ENCODE peak calls at places on chromosomes 5 and 9, in ten cellular contexts. S, U, V, A, L, M, T, H, D and B are unnamed samples.

GRCh38 chr5:375336-375920 is 53.9 kb downstream of the AHRR start:
- DNase-seq in H (no peak), S (no peak), V (no peak), U (no peak), M (peak), T (no peak), L (no peak), D (no peak), A (no peak), B (peak)

GRCh38 chr9:83512621-83513020 is 25.6 kb downstream of the FRMD3 start:
- DNase-seq in D (no peak), H (no peak), M (no peak), A (no peak), S (no peak), V (no peak), L (no peak), T (no peak), U (no peak), B (no peak)

GRCh38 chr5:116273458-116274242 is 188.8 kb downstream of the COMMD10 start:
- DNase-seq in H (no peak), A (no peak), T (no peak), D (no peak), M (no peak), L (peak), V (no peak), U (no peak), S (no peak), B (no peak)

GRCh38 chr9:92640398-92641091 is 29.4 kb downstream of the IPPK start:
- DNase-seq in T (no peak), M (peak), A (no peak), H (no peak), S (no peak), U (no peak), L (no peak), V (no peak), D (no peak), B (peak)

GRCh38 chr5:159912033-159912800 is 4.1 kb upstream of the ADRA1B start:
- DNase-seq in V (no peak), T (peak), A (no peak), S (no peak), D (peak), H (no peak), U (no peak), M (no peak), L (peak), B (no peak)

GRCh38 chr9:133889498-133890301 is 102.4 kb downstream of the VAV2 start:
- DNase-seq in T (no peak), M (no peak), H (no peak), A (no peak), U (no peak), V (no peak), S (no peak), D (peak), L (peak), B (no peak)

GRCh38 chr5:146291421-146292074 is 47.1 kb upstream of the POU4F3 start:
- DNase-seq in M (no peak), A (no peak), D (peak), U (no peak), S (no peak), V (no peak), H (no peak), L (peak), T (peak), B (no peak)

GRCh38 chr9:20015427-20015931 is 226.6 kb upstream of the SLC24A2 start:
- DNase-seq in S (no peak), D (no peak), M (no peak), H (no peak), U (no peak), A (no peak), T (no peak), L (no peak), V (no peak), B (no peak)

GRCh38 chr5:32443541-32444190 is 874 bp downstream of the ZFR start:
- DNase-seq in U (peak), T (peak), A (peak), S (no peak), H (no peak), V (no peak), L (peak), D (peak), M (peak), B (no peak)

GRCh38 chr5:133407277-133407632 is 205.1 kb downstream of the FSTL4 start:
- DNase-seq in S (no peak), A (no peak), T (no peak), L (no peak), D (no peak), M (no peak), U (no peak), H (no peak), V (no peak), B (no peak)

GRCh38 chr9:110969971-110970381 is 68.3 kb downstream of the LPAR1 start:
- DNase-seq in T (peak), A (no peak), U (no peak), S (no peak), V (no peak), L (peak), D (peak), H (no peak), M (no peak), B (no peak)

GRCh38 chr5:124162782-124163532 is 583.5 kb downstream of the ZNF608 start:
- DNase-seq in U (peak), A (no peak), T (no peak), L (peak), S (no peak), H (peak), D (no peak), M (no peak), V (no peak), B (no peak)

GRCh38 chr9:112059145-112059979 is 115.7 kb downstream of the SUSD1 start:
- DNase-seq in L (peak), U (no peak), M (no peak), H (no peak), D (peak), V (no peak), S (no peak), A (no peak), T (peak), B (no peak)

GRCh38 chr5:150320048-150320555 is 17.4 kb upstream of the ARSI start:
- DNase-seq in V (no peak), D (peak), U (no peak), T (peak), L (peak), A (peak), S (peak), H (peak), M (no peak), B (peak)

GRCh38 chr9:134026981-134027380 is 1.7 kb downstream of the BRD3OS start:
- DNase-seq in H (no peak), S (no peak), D (no peak), T (no peak), L (no peak), V (no peak), A (no peak), M (no peak), U (no peak), B (no peak)

GRCh38 chr5:75054110-75054930 is 2.0 kb upstream of the GCNT4 start:
- DNase-seq in H (peak), A (no peak), T (peak), S (no peak), D (no peak), V (peak), L (peak), U (peak), M (no peak), B (peak)

GRCh38 chr9:34500623-34501267 is 22.0 kb downstream of the ENHO start:
- DNase-seq in S (peak), T (peak), H (peak), D (peak), M (peak), V (no peak), A (peak), U (peak), L (no peak), B (peak)

GRCh38 chr9:128190516-128191405 is 611 bp downstream of the CIZ1 start:
- DNase-seq in U (peak), T (no peak), A (no peak), D (no peak), V (no peak), M (no peak), H (peak), L (no peak), S (no peak), B (no peak)

GRCh38 chr5:36606052-36606436 is 362 bp upstream of the SLC1A3 start:
- DNase-seq in S (no peak), M (no peak), D (no peak), L (no peak), V (no peak), T (no peak), H (no peak), A (no peak), U (no peak), B (no peak)

DNA sequence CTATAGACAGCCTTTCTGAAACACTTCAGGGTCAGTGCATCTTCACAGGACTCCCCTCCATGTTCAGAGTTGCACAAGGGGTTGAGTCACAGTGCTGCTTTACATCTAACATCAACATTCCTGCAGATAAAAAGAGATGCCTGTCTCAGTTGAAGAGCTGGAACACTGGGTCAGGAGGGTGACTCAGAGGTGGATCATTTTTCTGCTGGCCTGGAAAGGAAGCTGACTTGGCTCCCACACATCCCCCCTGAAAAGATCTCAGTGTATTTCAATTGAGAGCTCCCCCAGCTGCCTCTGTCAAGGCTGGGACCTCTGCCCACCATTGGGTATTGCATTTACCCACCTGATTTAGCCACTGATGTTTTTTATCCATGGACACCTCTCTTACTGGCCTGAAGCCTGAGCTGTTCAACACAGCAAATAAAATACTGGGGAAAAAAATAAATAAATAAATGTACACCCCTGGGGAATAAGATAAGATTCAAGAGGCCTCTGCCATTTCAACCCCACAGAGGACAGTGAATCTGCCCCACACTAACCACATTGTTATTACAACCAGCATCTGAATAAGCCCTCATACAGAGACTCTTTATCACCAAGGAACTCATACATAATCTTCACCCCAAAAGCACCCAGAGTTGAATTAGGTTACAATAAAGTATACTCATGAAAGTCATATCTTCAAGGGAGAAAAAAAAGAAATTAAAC is 716.4 kb downstream of the SEMA5A start:
- DNase-seq in V (no peak), L (peak), D (peak), U (no peak), S (no peak), M (no peak), T (peak), A (no peak), H (no peak), B (no peak)
- H3K27ac ChIP-seq in V (no peak), L (peak), D (peak), U (no peak), S (no peak), M (no peak), T (peak), A (no peak), H (no peak), B (no peak)

DNA sequence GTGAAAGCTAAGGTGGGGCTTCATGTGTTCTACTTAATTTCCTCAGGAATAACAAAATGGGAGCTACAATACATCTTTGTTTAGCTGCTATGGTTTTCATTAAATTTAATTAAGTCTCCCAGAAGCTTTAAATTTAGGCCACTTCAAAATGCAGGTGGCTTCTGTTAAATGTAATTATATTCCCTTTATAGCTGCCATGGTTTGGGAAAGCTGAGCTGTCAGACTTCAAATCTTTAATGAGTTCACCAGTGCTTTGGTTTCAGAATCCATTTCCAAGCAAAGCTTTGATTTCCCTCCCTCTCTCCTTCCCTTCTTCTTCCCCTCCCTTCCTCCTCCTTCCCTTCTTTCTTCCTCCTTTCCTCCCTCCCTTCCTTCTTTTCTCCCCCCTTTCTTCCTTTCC is 58.4 kb upstream of the FAM170A start:
- DNase-seq in L (no peak), H (no peak), V (no peak), S (no peak), T (no peak), U (no peak), D (no peak), M (no peak), A (no peak), B (no peak)
- H3K27ac ChIP-seq in L (no peak), H (no peak), V (no peak), S (no peak), T (no peak), U (no peak), D (no peak), M (no peak), A (no peak), B (no peak)

DNA sequence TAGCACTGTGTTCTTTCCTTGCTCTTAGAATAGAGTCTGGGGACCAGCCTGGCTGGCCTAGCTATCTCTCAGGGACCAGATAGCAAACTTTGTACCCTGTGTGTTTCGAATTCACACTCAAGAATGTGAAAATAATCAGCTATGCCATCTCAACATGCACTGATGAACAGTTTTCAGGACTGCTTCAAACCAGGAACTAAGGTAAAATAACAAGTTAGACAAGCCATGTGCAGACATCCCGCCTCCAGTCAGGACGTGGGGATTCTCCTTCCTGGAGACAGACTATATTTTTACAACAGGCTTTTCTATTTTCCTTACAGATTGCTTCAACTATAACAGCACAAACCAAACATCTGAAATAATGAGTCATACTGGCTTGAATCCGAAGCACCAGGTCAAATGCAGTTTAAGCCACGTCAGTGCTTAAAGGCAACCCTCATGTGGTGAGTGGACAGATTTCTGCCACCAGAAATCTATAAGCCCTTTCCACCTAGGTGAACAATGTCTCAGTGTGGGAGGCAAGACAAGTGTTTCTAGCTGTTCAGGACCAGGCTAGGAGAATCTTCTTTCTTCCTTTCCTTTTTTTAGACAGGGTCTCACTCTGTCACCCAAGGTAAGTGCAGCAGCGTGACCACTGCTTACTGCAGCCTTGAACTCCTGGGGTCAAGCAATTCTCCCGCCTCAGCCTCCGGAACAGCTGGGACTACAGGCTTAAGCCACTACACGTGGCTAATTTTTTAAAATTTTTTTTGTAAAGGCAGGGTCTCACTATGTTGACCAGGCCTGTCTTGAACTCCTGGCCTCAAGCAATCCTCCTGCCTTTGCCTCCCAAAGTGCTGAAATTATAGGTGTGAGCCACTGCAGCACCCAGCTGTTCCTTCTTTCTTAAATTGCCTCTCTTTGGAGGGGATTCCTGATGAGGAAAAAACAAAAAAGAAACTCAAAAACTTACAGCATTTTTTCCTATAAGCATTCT is 53.3 kb downstream of the LHFPL2 start:
- DNase-seq in S (no peak), L (peak), A (peak), U (no peak), M (no peak), D (peak), H (peak), V (no peak), T (peak), B (peak)
- H3K27ac ChIP-seq in S (peak), L (peak), A (no peak), U (peak), M (no peak), D (peak), H (peak), V (no peak), T (peak), B (peak)

GRCh38 chr5:178207917-178208280 is 3.6 kb downstream of the HNRNPAB start:
- DNase-seq in S (no peak), T (no peak), L (no peak), V (no peak), M (no peak), A (no peak), D (no peak), H (peak), U (no peak), B (no peak)
- H3K27ac ChIP-seq in S (peak), T (peak), L (peak), V (no peak), M (no peak), A (no peak), D (no peak), H (no peak), U (no peak), B (no peak)

GRCh38 chr9:109250771-109251079 is 70.1 kb downstream of the EPB41L4B start:
- DNase-seq in M (no peak), A (no peak), S (no peak), D (no peak), U (no peak), H (no peak), V (no peak), T (no peak), L (no peak), B (no peak)
- H3K27ac ChIP-seq in M (no peak), A (peak), S (peak), D (peak), U (no peak), H (no peak), V (no peak), T (no peak), L (no peak), B (no peak)